ENCODE peak calls at places on chromosomes 6 and 20, in four cellular contexts. A, J, V and U are unnamed samples.

GRCh38 chr6:137878810-137879285 is 11.8 kb downstream of the TNFAIP3 start:
- DNase-seq in A (no peak), J (no peak), V (peak), U (no peak)

GRCh38 chr6:82178084-82178758 is 69.3 kb downstream of the IBTK start:
- DNase-seq in A (no peak), J (no peak), V (no peak), U (no peak)

GRCh38 chr20:15637971-15638754 is 935.1 kb downstream of the KIF16B start:
- DNase-seq in A (no peak), J (no peak), V (no peak), U (no peak)

GRCh38 chr20:2006452-2007381 is 12.9 kb upstream of the PDYN start:
- DNase-seq in A (peak), J (no peak), V (no peak), U (peak)

GRCh38 chr6:125415921-125416320 is 114.2 kb upstream of the HDDC2 start:
- DNase-seq in A (no peak), J (no peak), V (no peak), U (no peak)

GRCh38 chr6:31126416-31127175 is 6.3 kb upstream of the CDSN start:
- DNase-seq in A (no peak), J (no peak), V (no peak), U (no peak)

GRCh38 chr6:54267798-54268197 is 40.4 kb upstream of the TINAG start:
- DNase-seq in A (peak), J (no peak), V (no peak), U (peak)

GRCh38 chr6:138372711-138373463 is 4.8 kb upstream of the SMIM28 start:
- DNase-seq in A (no peak), J (peak), V (no peak), U (peak)

GRCh38 chr6:119148825-119149525 is 70.5 kb upstream of the FAM184A start:
- DNase-seq in A (no peak), J (no peak), V (no peak), U (peak)

DNA sequence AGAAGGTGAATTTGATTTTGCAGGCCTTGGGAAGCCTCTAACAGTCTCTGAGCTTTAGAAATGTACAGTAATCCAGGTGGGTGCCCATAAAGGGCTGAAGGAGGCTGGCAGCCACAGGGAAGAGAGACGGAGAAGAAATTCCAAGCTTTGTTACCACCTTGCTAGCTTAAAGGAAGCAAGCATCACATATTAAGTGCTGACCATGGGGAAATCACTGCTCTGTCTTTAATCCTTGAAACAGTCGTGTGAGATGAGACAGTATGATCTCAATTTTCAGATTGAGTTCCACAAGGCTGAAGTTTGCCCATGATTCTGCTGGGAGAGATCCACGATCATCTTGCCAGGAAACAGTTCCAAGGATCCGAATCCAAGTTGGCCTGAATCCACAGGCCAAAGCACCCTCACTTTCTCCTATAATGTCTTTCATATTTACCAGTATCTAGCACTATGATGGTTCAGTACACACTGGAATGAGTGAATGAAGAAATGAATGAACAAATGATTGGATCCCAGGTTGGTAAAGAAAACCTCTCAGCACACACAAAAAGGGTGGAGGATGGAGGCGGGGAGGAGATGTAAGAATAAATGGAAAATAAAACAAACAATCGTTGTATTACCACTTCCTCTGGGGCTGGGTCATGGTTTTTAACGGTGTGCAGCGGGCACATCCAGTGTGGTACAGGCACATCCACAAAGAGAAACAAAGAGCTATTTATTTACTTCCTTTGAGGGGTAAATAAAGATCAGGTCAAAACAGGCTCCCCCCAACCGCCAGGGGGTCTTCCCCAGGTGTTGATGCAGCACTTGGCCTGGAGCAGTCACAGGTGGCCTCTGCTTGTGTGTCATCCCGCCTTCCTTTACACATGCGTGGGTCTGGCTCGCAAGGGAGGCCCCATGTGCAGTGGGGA is 28.2 kb upstream of the TAF8 start:
- DNase-seq in A (no peak), J (no peak), V (no peak), U (no peak)
- H3K4me3 ChIP-seq in A (no peak), J (no peak), V (no peak), U (no peak)

GRCh38 chr20:45459606-45460005 is 9.9 kb upstream of the WFDC2 start:
- DNase-seq in A (no peak), J (peak), V (no peak), U (no peak)
- TF ChIP-seq CTCF in A (no peak), J (peak), V (no peak), U (peak)

DNA sequence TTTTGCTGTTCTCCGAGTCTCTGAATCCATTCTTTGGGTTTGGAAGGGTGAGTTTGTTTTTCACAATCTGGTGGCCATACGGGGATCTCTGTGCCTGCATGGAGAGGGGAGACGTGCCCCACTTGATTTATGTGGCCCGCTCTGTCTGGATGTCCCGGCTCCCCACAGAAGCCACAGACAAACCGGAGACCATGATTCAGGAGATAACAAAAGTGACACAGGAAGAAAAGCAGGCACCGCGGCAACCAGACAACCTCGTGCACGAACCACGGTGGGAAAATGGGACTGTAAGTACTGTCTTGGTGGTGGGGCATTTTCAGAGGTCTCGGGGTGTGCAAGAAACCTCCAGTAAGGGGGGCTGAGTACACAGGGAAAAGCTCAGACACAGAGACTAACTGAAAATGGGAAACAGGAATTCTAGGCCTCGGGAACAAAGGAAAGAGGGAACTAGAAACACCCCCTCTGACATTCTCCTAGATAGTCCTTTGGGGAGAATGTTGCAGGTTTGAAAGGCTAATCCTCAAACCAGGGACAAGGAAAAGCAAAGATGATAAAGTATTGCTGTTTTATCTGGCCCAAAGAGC is 22.1 kb upstream of the ZNF318 start:
- DNase-seq in A (no peak), J (no peak), V (no peak), U (no peak)
- H3K4me3 ChIP-seq in A (no peak), J (no peak), V (no peak), U (no peak)

DNA sequence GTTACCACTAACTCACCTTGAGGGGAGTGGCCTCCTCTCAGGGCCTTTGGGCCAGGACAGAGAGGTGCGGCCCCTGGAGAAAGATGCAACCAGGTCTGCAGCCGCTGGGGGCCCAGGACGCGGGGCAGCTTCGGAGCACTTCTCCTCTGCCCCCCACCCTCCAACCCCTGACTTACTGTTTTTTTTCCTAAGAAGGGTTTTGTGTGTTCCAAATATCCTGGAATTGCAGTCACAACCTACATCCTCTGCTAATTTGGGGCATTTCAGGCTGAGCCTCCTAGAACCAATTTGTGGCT is 1.7 kb downstream of the LINC00237 start:
- DNase-seq in A (no peak), J (no peak), V (no peak), U (no peak)
- TF ChIP-seq CTCF in A (no peak), J (no peak), V (no peak), U (no peak)

GRCh38 chr6:26743941-26744699 is 84.6 kb upstream of the ZNF322 start:
- DNase-seq in A (no peak), J (no peak), V (peak), U (peak)
- H3K4me3 ChIP-seq in A (no peak), J (peak), V (no peak), U (peak)